ENCODE peak calls at places on chromosomes 1 and 21, in ten cellular contexts. O, A, J, G, L, U, Y, B, Q and M are unnamed samples.

GRCh38 chr1:39852876-39853275 is 30.4 kb downstream of the TRIT1 start:
- DNase-seq in O (no peak), A (no peak), J (no peak), G (no peak), L (no peak), U (no peak), Y (no peak), B (no peak), Q (no peak), M (no peak)

GRCh38 chr1:74356493-74356892 is 121.3 kb downstream of the TNNI3K start:
- DNase-seq in O (no peak), A (no peak), J (no peak), G (no peak), L (no peak), U (no peak), Y (no peak), B (no peak), Q (no peak), M (no peak)

GRCh38 chr1:184992271-184992670 is 18.0 kb upstream of the NIBAN1 start:
- DNase-seq in O (no peak), A (no peak), J (no peak), G (no peak), L (no peak), U (no peak), Y (no peak), B (no peak), Q (no peak), M (no peak)

GRCh38 chr1:24379733-24380315 is 33.8 kb downstream of the STPG1 start:
- DNase-seq in O (no peak), A (no peak), J (no peak), G (no peak), L (no peak), U (no peak), Y (no peak), B (no peak), Q (peak; percentile 94), M (no peak)

GRCh38 chr1:13513885-13514546 is at the start of gene LRRC38:
- DNase-seq in O (no peak), A (no peak), J (no peak), G (no peak), L (peak; percentile 63), U (no peak), Y (no peak), B (no peak), Q (no peak), M (no peak)

GRCh38 chr1:25774921-25775774 is 24.8 kb upstream of the SELENON start:
- DNase-seq in O (peak; percentile 93), A (no peak), J (no peak), G (peak; percentile 85), L (no peak), U (peak; percentile 68), Y (peak; percentile 46), B (no peak), Q (no peak), M (peak; percentile 27)

GRCh38 chr21:27407296-27407695 is 440.4 kb upstream of the ADAMTS5 start:
- DNase-seq in O (no peak), A (no peak), J (no peak), G (no peak), L (no peak), U (no peak), Y (no peak), B (no peak), Q (no peak), M (no peak)

GRCh38 chr1:114702699-114703098 is 7.4 kb upstream of the AMPD1 start:
- DNase-seq in O (no peak), A (no peak), J (no peak), G (no peak), L (no peak), U (no peak), Y (no peak), B (no peak), Q (no peak), M (peak; percentile 59)

GRCh38 chr1:58885998-58886397 is 102.2 kb upstream of the JUN start:
- DNase-seq in O (peak; percentile 60), A (peak; percentile 59), J (no peak), G (no peak), L (no peak), U (no peak), Y (no peak), B (no peak), Q (no peak), M (no peak)

GRCh38 chr1:112673589-112674439 is 645 bp upstream of the MOV10 start:
- DNase-seq in O (no peak), A (peak; percentile 64), J (no peak), G (peak; percentile 20), L (peak; percentile 46), U (no peak), Y (peak; percentile 30), B (peak; percentile 52), Q (peak; percentile 36), M (peak; percentile 38)

GRCh38 chr1:45490121-45490622 is 791 bp downstream of the TESK2 start:
- DNase-seq in O (no peak), A (no peak), J (no peak), G (no peak), L (no peak), U (no peak), Y (no peak), B (no peak), Q (no peak), M (peak; percentile 15)

GRCh38 chr1:231558711-231559205 is 30.3 kb downstream of the TSNAX start:
- DNase-seq in O (no peak), A (no peak), J (no peak), G (no peak), L (no peak), U (no peak), Y (no peak), B (no peak), Q (no peak), M (no peak)

GRCh38 chr1:203216274-203217138 is 13.0 kb downstream of the CHIT1 start:
- DNase-seq in O (peak; percentile 51), A (peak; percentile 67), J (peak; percentile 11), G (peak; percentile 55), L (peak; percentile 46), U (peak; percentile 8), Y (peak; percentile 59), B (peak; percentile 59), Q (no peak), M (peak; percentile 75)

GRCh38 chr1:24276791-24277190 is 42.4 kb upstream of the GRHL3 start:
- DNase-seq in O (no peak), A (no peak), J (no peak), G (no peak), L (no peak), U (no peak), Y (no peak), B (no peak), Q (no peak), M (no peak)

GRCh38 chr1:10634428-10635384 is 160.0 kb downstream of the PEX14 start:
- DNase-seq in O (no peak), A (no peak), J (no peak), G (no peak), L (no peak), U (no peak), Y (no peak), B (no peak), Q (peak; percentile 31), M (no peak)

GRCh38 chr1:202624781-202625108 is 85.5 kb downstream of the SYT2 start:
- DNase-seq in O (no peak), A (no peak), J (no peak), G (no peak), L (no peak), U (no peak), Y (no peak), B (no peak), Q (no peak), M (no peak)

GRCh38 chr1:231028676-231029075 is 11.4 kb downstream of the FAM89A start:
- DNase-seq in O (no peak), A (no peak), J (no peak), G (no peak), L (no peak), U (no peak), Y (no peak), B (no peak), Q (no peak), M (no peak)

GRCh38 chr21:38989745-38990423 is 184.2 kb downstream of the ETS2 start:
- DNase-seq in O (no peak), A (peak; percentile 18), J (no peak), G (peak; percentile 43), L (peak; percentile 29), U (no peak), Y (no peak), B (no peak), Q (peak; percentile 81), M (no peak)